ENCODE peak calls at places on chromosomes 13 and 19, in ten cellular contexts. Z is lower lobe of right lung; A is CD4-positive, CD25-positive, alpha-beta regulatory T cell; B is cardiac muscle cell; T is heart left ventricle; H is left ventricle myocardium inferior; U is SJSA1; K is uterus; X is thoracic aorta; D is GM23248. G is an unnamed sample. For H3K36me3 and H3K9me3, the result is how much of the 10 kb centered on the place peaks cover.

GRCh38 chr13:51229731-51230130 is 7.5 kb downstream of the FAM124A start:
- DNase-seq in Z (no peak), A (no peak), B (no peak), T (no peak), H (no peak), U (no peak), K (no peak), X (no peak), D (no peak), G (no peak)

GRCh38 chr19:42125536-42125935 is 6.7 kb downstream of the POU2F2 start:
- DNase-seq in Z (no peak), A (no peak), B (no peak), T (no peak), H (no peak), U (no peak), K (no peak), X (no peak), D (no peak), G (no peak)

GRCh38 chr19:48795055-48795854 is 15.6 kb downstream of the BCAT2 start:
- DNase-seq in Z (peak), A (peak), B (peak), T (peak), H (peak), U (peak), K (peak), X (peak), D (peak), G (peak)

GRCh38 chr19:5966215-5966614 is 11.7 kb downstream of the RANBP3 start:
- DNase-seq in Z (no peak), A (no peak), B (peak), T (peak), H (no peak), U (no peak), K (peak), X (no peak), D (peak), G (no peak)

GRCh38 chr13:24727731-24728601 is 36.0 kb upstream of the RNF17 start:
- DNase-seq in Z (peak), A (peak), B (peak), T (peak), H (no peak), U (peak), K (no peak), X (peak), D (peak), G (peak)

GRCh38 chr19:1747285-1748114 is 5.8 kb upstream of the ONECUT3 start:
- DNase-seq in Z (no peak), A (no peak), B (no peak), T (no peak), H (no peak), U (peak), K (no peak), X (no peak), D (peak), G (no peak)

GRCh38 chr13:100234006-100234405 is 145.1 kb downstream of the PCCA start:
- DNase-seq in Z (no peak), A (no peak), B (no peak), T (no peak), H (no peak), U (no peak), K (no peak), X (no peak), D (no peak), G (no peak)

GRCh38 chr13:41613984-41614581 is 156.7 kb downstream of the RGCC start:
- DNase-seq in Z (peak), A (no peak), B (no peak), T (peak), H (peak), U (peak), K (peak), X (no peak), D (peak), G (no peak)

GRCh38 chr13:80841346-80841882 is 500.5 kb upstream of the SPRY2 start:
- DNase-seq in Z (no peak), A (no peak), B (no peak), T (no peak), H (no peak), U (no peak), K (no peak), X (no peak), D (no peak), G (no peak)

GRCh38 chr13:80835902-80836301 is 495.0 kb upstream of the SPRY2 start:
- DNase-seq in Z (no peak), A (no peak), B (no peak), T (no peak), H (no peak), U (no peak), K (no peak), X (no peak), D (no peak), G (no peak)

GRCh38 chr13:80840313-80840976 is 499.5 kb upstream of the SPRY2 start:
- DNase-seq in Z (no peak), A (no peak), B (no peak), T (no peak), H (no peak), U (peak), K (no peak), X (no peak), D (peak), G (no peak)
- H3K27ac ChIP-seq in Z (no peak), A (no peak), B (no peak), T (peak), H (peak), U (peak), K (no peak), X (no peak), D (no peak), G (no peak)

DNA sequence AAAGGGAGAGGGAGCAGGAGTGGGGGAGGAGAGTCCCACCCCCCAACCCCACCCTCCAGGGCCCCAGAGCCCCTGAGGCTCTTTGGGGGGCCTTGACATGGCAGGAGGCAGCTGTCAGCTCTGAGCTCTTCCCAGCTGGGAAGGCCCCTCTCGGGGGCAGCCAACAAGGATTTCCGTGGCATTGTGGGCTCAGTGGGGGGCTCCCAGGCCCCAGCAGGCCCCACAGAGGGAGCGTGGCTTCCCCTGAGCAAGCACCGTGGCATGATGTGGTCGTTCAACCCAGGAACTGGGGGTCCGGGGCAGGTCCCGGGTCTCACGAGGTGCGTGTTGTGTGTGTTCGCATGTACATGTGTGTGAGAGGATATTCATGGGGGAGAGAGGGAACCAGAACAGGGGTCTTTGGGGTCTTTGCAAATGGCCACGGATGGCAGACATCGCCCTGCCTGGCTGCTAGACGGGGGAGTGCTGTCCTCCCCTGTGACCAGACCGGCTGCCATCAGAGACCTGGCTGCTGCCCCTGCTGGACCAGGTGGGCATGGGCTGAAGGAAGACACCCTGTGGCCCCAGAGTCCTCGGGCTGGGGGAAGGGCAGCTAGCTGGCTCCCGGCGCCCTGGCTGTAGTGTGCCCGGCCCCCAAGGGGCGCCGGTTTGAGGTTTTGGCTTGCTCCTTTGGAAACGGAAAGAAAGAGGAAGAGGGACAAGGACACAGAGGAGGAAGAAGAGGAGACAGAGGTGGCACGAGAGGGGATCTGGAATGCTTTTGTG is 3.7 kb upstream of the AKAP8L start:
- DNase-seq in Z (no peak), A (no peak), B (no peak), T (peak), H (no peak), U (no peak), K (no peak), X (no peak), D (no peak), G (no peak)
- H3K36me3 ChIP-seq in Z (half or more), A (under half), B (under half), T (half or more), H (under half), U (half or more), K (under half), X (under half), D (under half), G (half or more)

DNA sequence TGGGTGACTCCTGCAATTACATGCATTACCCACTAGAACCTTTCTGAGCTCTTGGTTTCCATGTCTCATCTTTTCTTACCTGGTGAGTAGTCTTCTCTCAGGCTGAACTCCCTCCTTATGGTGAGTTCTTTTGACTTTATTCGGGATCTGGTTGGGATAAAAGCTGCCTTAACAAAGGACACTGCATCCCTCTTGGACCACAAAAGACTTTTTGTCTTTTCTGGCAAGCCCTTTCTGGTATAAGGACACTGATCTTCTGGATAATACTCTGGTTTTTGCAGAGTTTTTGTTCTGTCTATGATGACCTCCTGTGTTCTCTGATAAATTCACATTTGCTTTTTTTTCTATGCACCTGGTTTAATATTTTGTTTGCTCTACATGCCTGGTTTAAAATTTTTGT is 66.7 kb downstream of the SLITRK1 start:
- DNase-seq in Z (no peak), A (no peak), B (no peak), T (no peak), H (no peak), U (no peak), K (no peak), X (no peak), D (no peak), G (no peak)
- H3K9me3 ChIP-seq in Z (under half), A (under half), B (under half), T (under half), H (under half), U (under half), K (under half), X (under half), D (under half), G (under half)

GRCh38 chr19:4641132-4641531 is 1.8 kb downstream of the TNFAIP8L1 start:
- DNase-seq in Z (no peak), A (no peak), B (no peak), T (no peak), H (no peak), U (no peak), K (no peak), X (no peak), D (no peak), G (no peak)
- H3K27ac ChIP-seq in Z (no peak), A (no peak), B (no peak), T (peak), H (peak), U (no peak), K (no peak), X (no peak), D (no peak), G (no peak)

GRCh38 chr19:324716-325115 is 19.9 kb downstream of the MIER2 start:
- DNase-seq in Z (no peak), A (no peak), B (no peak), T (no peak), H (no peak), U (no peak), K (no peak), X (no peak), D (no peak), G (no peak)
- H3K36me3 ChIP-seq in Z (half or more), A (half or more), B (under half), T (half or more), H (half or more), U (half or more), K (under half), X (half or more), D (under half), G (half or more)

GRCh38 chr19:58213075-58213369 is 15.7 kb upstream of the ZNF544 start:
- DNase-seq in Z (no peak), A (no peak), B (no peak), T (no peak), H (no peak), U (no peak), K (no peak), X (no peak), D (no peak), G (no peak)
- H3K9me3 ChIP-seq in Z (half or more), A (half or more), B (under half), T (under half), H (half or more), U (under half), K (half or more), X (half or more), D (under half), G (under half)

GRCh38 chr19:39125554-39126311 is at the start of gene PAK4:
- DNase-seq in Z (peak), A (peak), B (peak), T (peak), H (peak), U (peak), K (peak), X (peak), D (peak), G (peak)

GRCh38 chr19:39127812-39128510 is 2.4 kb downstream of the PAK4 start:
- DNase-seq in Z (peak), A (no peak), B (no peak), T (no peak), H (no peak), U (no peak), K (no peak), X (no peak), D (peak), G (no peak)

GRCh38 chr19:39126593-39127187 is 1.1 kb downstream of the PAK4 start:
- DNase-seq in Z (peak), A (no peak), B (no peak), T (no peak), H (no peak), U (peak), K (no peak), X (no peak), D (peak), G (no peak)

GRCh38 chr19:39125199-39125553 is 410 bp upstream of the PAK4 start:
- DNase-seq in Z (no peak), A (no peak), B (no peak), T (no peak), H (no peak), U (no peak), K (no peak), X (no peak), D (no peak), G (no peak)

DNA sequence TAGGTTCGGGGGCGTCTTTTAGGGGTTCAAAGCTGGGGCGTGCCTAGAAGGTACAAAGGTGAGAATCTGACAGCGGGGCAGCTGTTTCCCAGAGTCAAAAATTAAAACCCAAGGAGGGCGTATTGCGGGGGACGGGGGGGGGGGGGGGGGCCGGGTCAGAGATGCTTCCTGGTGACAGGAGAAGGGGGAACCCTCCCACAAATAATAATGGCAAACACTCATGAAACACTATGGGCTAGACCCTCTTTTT is 651 bp downstream of the PAK4 start:
- DNase-seq in Z (no peak), A (no peak), B (no peak), T (no peak), H (no peak), U (no peak), K (no peak), X (no peak), D (no peak), G (no peak)
- H3K27ac ChIP-seq in Z (peak), A (peak), B (peak), T (peak), H (peak), U (peak), K (peak), X (no peak), D (no peak), G (peak)

G was measured in OCI-LY7.